ENCODE peak calls at places on chromosome 19, in eight cellular contexts. F, W, L, N, S, C, K and M are unnamed samples.

GRCh38 chr19:39413903-39414608 is 1.6 kb downstream of the PLEKHG2 start:
- DNase-seq in F (no peak), W (no peak), L (no peak), N (no peak), S (no peak), C (peak; percentile 52), K (no peak), M (peak; percentile 47)

GRCh38 chr19:43465468-43466120 is at the start of gene LYPD3:
- DNase-seq in F (no peak), W (no peak), L (no peak), N (peak; percentile 74), S (no peak), C (peak; percentile 38), K (peak; percentile 30), M (no peak)

GRCh38 chr19:28430214-28430613 is 782.7 kb downstream of the UQCRFS1 start:
- DNase-seq in F (no peak), W (no peak), L (no peak), N (no peak), S (no peak), C (no peak), K (no peak), M (no peak)

GRCh38 chr19:46608581-46609345 is 7.6 kb downstream of the CALM3 start:
- DNase-seq in F (no peak), W (no peak), L (no peak), N (no peak), S (no peak), C (no peak), K (no peak), M (no peak)

GRCh38 chr19:48283908-48284307 is 14.0 kb downstream of the ZNF114 start:
- DNase-seq in F (no peak), W (no peak), L (no peak), N (peak; percentile 99), S (no peak), C (no peak), K (peak; percentile 90), M (peak; percentile 13)

GRCh38 chr19:6378498-6378897 is 2.8 kb upstream of the PSPN start:
- DNase-seq in F (no peak), W (no peak), L (no peak), N (no peak), S (peak; percentile 87), C (no peak), K (no peak), M (no peak)

GRCh38 chr19:17579523-17580244 is 24.2 kb downstream of the COLGALT1 start:
- DNase-seq in F (peak; percentile 35), W (peak; percentile 23), L (peak; percentile 38), N (peak; percentile 61), S (peak; percentile 33), C (peak; percentile 87), K (peak; percentile 67), M (peak; percentile 24)

GRCh38 chr19:18046066-18046718 is 38.2 kb downstream of the ARRDC2 start:
- DNase-seq in F (peak; percentile 49), W (no peak), L (peak; percentile 33), N (peak; percentile 97), S (no peak), C (peak; percentile 42), K (peak; percentile 58), M (peak; percentile 71)

GRCh38 chr19:54551950-54552912 is 21.4 kb upstream of the LILRA2 start:
- DNase-seq in F (peak; percentile 23), W (no peak), L (no peak), N (no peak), S (no peak), C (no peak), K (no peak), M (no peak)

GRCh38 chr19:35734273-35734672 is 8.0 kb downstream of the IGFLR1 start:
- DNase-seq in F (no peak), W (no peak), L (no peak), N (no peak), S (no peak), C (no peak), K (no peak), M (peak; percentile 38)

GRCh38 chr19:5637971-5638370 is 15.1 kb downstream of the SAFB start:
- DNase-seq in F (no peak), W (no peak), L (no peak), N (no peak), S (no peak), C (no peak), K (no peak), M (no peak)

GRCh38 chr19:44587863-44588752 is 25.3 kb upstream of the IGSF23 start:
- DNase-seq in F (no peak), W (peak; percentile 16), L (peak; percentile 14), N (peak; percentile 96), S (no peak), C (no peak), K (peak; percentile 89), M (peak; percentile 89)

GRCh38 chr19:41649827-41650226 is 23.0 kb upstream of the CEACAM4 start:
- DNase-seq in F (peak; percentile 68), W (no peak), L (no peak), N (no peak), S (no peak), C (no peak), K (no peak), M (no peak)

GRCh38 chr19:7852851-7853759 is 21.1 kb downstream of the PRR36 start:
- DNase-seq in F (peak; percentile 89), W (peak; percentile 90), L (peak; percentile 83), N (peak; percentile 50), S (peak; percentile 75), C (peak; percentile 96), K (peak; percentile 60), M (peak; percentile 45)

GRCh38 chr19:11453468-11454341 is 18.3 kb downstream of the PRKCSH start:
- DNase-seq in F (no peak), W (no peak), L (peak; percentile 37), N (no peak), S (no peak), C (peak; percentile 70), K (no peak), M (no peak)

GRCh38 chr19:19997656-19998268 is 41.5 kb downstream of the ZNF682 start:
- DNase-seq in F (peak; percentile 10), W (no peak), L (peak; percentile 41), N (no peak), S (no peak), C (peak; percentile 18), K (no peak), M (no peak)

GRCh38 chr19:58229255-58229639 is 533 bp downstream of the ZNF544 start:
- DNase-seq in F (no peak), W (peak; percentile 29), L (peak; percentile 33), N (peak; percentile 29), S (peak; percentile 20), C (peak; percentile 44), K (peak; percentile 37), M (peak; percentile 37)

GRCh38 chr19:18946918-18947317 is 5.9 kb upstream of the HOMER3 start:
- DNase-seq in F (no peak), W (no peak), L (no peak), N (no peak), S (no peak), C (no peak), K (no peak), M (no peak)

GRCh38 chr19:8569066-8569761 is 8.0 kb downstream of the MYO1F start:
- DNase-seq in F (peak; percentile 52), W (no peak), L (peak; percentile 65), N (peak; percentile 93), S (no peak), C (peak; percentile 80), K (peak; percentile 88), M (peak; percentile 90)

GRCh38 chr19:11203194-11204075 is 6.1 kb upstream of the KANK2 start:
- DNase-seq in F (peak; percentile 74), W (no peak), L (peak; percentile 65), N (peak; percentile 91), S (peak; percentile 19), C (peak; percentile 96), K (peak; percentile 82), M (peak; percentile 94)

GRCh38 chr19:14632286-14632685 is 42.4 kb downstream of the ADGRE3 start:
- DNase-seq in F (no peak), W (peak; percentile 7), L (no peak), N (peak; percentile 35), S (no peak), C (peak; percentile 91), K (peak; percentile 24), M (peak; percentile 7)

GRCh38 chr19:8552810-8553209 is 24.4 kb downstream of the MYO1F start:
- DNase-seq in F (no peak), W (no peak), L (no peak), N (peak; percentile 43), S (no peak), C (peak; percentile 50), K (peak; percentile 51), M (no peak)